ENCODE peak calls at places on chromosomes 11 and 22, in four cellular contexts. W is GM12878, H is HepG2, T is H1. Z is an unnamed sample.

GRCh38 chr11:2794947-2795346 is 90.6 kb downstream of the CDKN1C start:
- DNase-seq in W (no peak), H (no peak), T (no peak), Z (no peak)

GRCh38 chr11:109864834-109865557 is 228.2 kb upstream of the ZC3H12C start:
- DNase-seq in W (no peak), H (no peak), T (no peak), Z (no peak)

GRCh38 chr11:15864021-15864805 is 492.1 kb downstream of the SOX6 start:
- DNase-seq in W (no peak), H (no peak), T (no peak), Z (no peak)

GRCh38 chr11:20351870-20352269 is 11.6 kb upstream of the HTATIP2 start:
- DNase-seq in W (no peak), H (no peak), T (no peak), Z (no peak)

GRCh38 chr11:14075118-14075601 is 112.6 kb downstream of the SPON1 start:
- DNase-seq in W (no peak), H (no peak), T (no peak), Z (no peak)

GRCh38 chr22:22040908-22041307 is 58.3 kb upstream of the TOP3B start:
- DNase-seq in W (no peak), H (no peak), T (no peak), Z (no peak)

GRCh38 chr11:86745571-86745970 is 54.8 kb upstream of the PRSS23 start:
- DNase-seq in W (no peak), H (no peak), T (no peak), Z (no peak)

GRCh38 chr22:28594784-28595324 is 84.8 kb downstream of the TTC28 start:
- DNase-seq in W (no peak), H (peak), T (no peak), Z (peak)

GRCh38 chr11:134711563-134711962 is 299.5 kb upstream of the B3GAT1 start:
- DNase-seq in W (no peak), H (no peak), T (no peak), Z (no peak)

GRCh38 chr11:26319906-26320305 is 12.0 kb upstream of the ANO3 start:
- DNase-seq in W (no peak), H (no peak), T (no peak), Z (no peak)

GRCh38 chr11:111393096-111393495 is 14.0 kb upstream of the POU2AF1 start:
- DNase-seq in W (no peak), H (no peak), T (no peak), Z (no peak)

GRCh38 chr11:2778630-2779498 is 79.1 kb upstream of the KCNQ1OT1 start:
- DNase-seq in W (no peak), H (peak), T (peak), Z (peak)

GRCh38 chr11:122491486-122491885 is 164.0 kb upstream of the UBASH3B start:
- DNase-seq in W (no peak), H (no peak), T (no peak), Z (no peak)

GRCh38 chr11:124891390-124891861 is 6.2 kb downstream of the ROBO4 start:
- DNase-seq in W (no peak), H (no peak), T (peak), Z (no peak)

GRCh38 chr11:132024587-132025295 is 654.3 kb downstream of the NTM start:
- DNase-seq in W (peak), H (no peak), T (no peak), Z (no peak)

GRCh38 chr22:19066531-19067271 is 55.5 kb downstream of the DGCR2 start:
- DNase-seq in W (no peak), H (no peak), T (no peak), Z (no peak)

GRCh38 chr11:10450451-10451398 is 4.3 kb upstream of the AMPD3 start:
- DNase-seq in W (no peak), H (peak), T (peak), Z (no peak)

GRCh38 chr11:76849376-76849775 is 11.3 kb upstream of the ACER3 start:
- DNase-seq in W (no peak), H (no peak), T (no peak), Z (no peak)

DNA sequence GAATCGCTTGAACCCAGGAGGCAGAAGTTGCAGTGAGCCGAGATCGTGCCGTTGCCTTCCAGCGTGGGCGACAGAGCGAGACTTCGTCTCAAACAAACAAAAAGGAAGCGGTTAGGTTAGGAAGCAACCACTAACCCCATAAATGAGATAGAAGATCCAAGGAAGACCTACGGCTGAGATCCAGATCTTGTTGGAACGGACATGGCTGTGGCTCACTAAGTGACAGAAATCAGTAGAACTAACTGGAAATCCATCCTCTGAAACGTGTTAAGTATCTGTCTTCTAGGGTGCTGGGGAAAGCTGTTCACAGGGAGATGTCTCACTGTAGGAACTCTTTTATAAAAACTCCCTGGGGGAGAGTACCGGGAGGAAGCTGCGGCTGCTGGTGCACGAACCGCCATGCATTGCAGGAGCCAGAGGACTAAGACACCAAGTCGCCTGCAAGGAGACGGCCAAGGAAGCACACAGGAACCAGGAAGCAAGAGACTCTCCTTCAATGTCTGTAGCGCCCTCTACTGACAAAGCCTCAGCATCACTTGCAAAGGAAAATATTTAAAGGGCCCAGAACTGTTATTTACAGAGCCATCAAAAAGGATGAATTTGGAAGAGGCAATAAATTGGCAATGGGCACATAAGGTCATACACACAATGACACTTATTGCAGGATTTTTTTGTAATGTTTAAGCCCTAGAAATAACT is 16.9 kb upstream of the SPTY2D1 start:
- DNase-seq in W (peak), H (peak), T (peak), Z (peak)
- TF ChIP-seq HDAC6 in W (no peak), H (no peak), T (no peak), Z (no peak)

GRCh38 chr11:123561046-123561781 is 93.2 kb downstream of the SCN3B start:
- DNase-seq in W (no peak), H (peak), T (no peak), Z (no peak)
- TF ChIP-seq HDAC6 in W (no peak), H (no peak), T (no peak), Z (no peak)

DNA sequence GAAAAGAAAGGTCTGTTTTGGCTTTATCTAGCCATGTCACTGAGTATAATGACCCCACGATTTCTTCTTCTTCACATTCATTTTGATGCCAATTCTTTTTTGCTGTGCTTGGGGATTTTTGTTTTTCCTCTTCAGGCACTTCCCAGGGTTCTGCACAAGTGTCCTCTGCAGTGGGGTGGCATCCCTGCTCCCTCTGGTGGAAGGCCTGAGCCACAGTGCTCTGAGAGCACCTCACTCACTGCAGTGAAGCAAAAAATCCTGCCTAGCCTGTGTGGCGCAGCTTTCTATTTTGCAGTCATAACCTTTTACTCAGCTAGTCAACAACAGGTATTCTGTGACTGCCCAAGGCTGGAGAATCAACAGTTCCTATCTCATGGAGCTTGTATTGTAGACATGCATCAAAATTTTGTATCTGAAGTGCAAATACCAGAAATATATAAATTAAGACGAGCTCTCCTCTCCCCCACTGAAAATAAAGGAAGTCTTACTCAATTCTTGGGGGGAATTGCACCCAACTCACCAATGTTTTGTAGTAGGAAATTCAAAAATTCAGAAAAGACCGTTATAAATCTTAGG is 153.3 kb downstream of the NCAM1 start:
- DNase-seq in W (no peak), H (peak), T (peak), Z (peak)
- TF ChIP-seq HDAC6 in W (no peak), H (no peak), T (no peak), Z (no peak)

GRCh38 chr22:42399315-42400271 is 32.6 kb downstream of the NFAM1 start:
- DNase-seq in W (no peak), H (no peak), T (no peak), Z (peak)
- TF ChIP-seq HDAC6 in W (no peak), H (no peak), T (no peak), Z (no peak)

DNA sequence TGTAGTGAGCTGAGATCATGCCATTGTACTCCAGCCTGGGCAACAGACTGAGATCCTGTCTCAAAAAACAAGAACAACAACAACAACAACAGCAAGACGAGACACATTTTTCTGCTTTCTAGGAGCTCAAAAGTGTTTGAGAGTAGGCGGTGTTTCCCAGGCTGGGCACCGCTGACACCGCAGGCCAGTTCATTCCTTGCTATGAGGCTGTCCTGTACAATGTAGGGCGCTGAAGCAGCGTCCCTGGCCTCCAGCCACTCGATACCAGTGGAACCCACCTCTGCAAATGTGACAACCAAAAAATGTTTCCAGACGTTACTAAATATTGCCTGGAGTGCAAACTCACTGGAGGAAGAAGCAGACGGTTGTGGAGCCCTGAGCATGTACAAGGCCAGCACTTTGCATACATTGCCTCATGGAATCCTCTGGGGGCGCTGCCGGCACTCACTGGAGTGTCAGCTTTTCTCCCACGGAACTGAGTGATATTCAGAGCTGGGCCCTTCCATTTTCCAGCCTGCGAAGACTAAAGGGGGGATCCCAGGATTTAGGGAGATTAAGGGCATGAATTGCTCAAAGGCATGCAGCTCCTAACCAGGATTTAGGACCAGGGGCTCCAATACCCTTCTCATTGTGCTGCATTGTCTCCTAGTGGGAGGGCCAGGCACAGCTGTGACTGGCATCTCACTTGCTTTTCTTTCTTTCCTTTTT is 5.8 kb upstream of the MIEF1 start:
- DNase-seq in W (no peak), H (peak), T (peak), Z (peak)
- TF ChIP-seq HDAC6 in W (no peak), H (no peak), T (no peak), Z (no peak)